ENCODE peak calls at places on chromosomes 5 and 9, in four cellular contexts. U is NCI-H1694 treated with DMSO at 0.1 percent for 48 hours; P is activated CD8-positive, alpha-beta T cell treated with anti-CD3 and anti-CD28 coated beads for 36 hours; W is stimulated activated CD8-positive, alpha-beta memory T cell treated with anti-CD3 and anti-CD28 coated beads, Interleukin-15, amount 100 ng/mL, for 1 hour. F is an unnamed sample.

GRCh38 chr9:129765764-129766317 is 13.0 kb upstream of the PTGES start:
- DNase-seq in U (no peak), P (no peak), W (no peak), F (no peak)

GRCh38 chr9:127415657-127416056 is 8.5 kb upstream of the ZNF79 start:
- DNase-seq in U (no peak), P (no peak), W (no peak), F (no peak)

GRCh38 chr9:14313378-14313940 is 482 bp downstream of the NFIB start:
- DNase-seq in U (no peak), P (no peak), W (no peak), F (peak; percentile 43)

GRCh38 chr9:85258823-85259370 is 482.9 kb downstream of the AGTPBP1 start:
- DNase-seq in U (peak; percentile 2), P (peak; percentile 39), W (no peak), F (peak; percentile 80)

GRCh38 chr9:74500584-74500924 is 3.4 kb downstream of the RORB start:
- DNase-seq in U (no peak), P (no peak), W (no peak), F (no peak)

GRCh38 chr5:35687961-35688360 is 70.3 kb downstream of the SPEF2 start:
- DNase-seq in U (no peak), P (no peak), W (no peak), F (no peak)

GRCh38 chr9:30198463-30199309 is 2185.8 kb upstream of the ACO1 start:
- DNase-seq in U (no peak), P (no peak), W (no peak), F (no peak)

GRCh38 chr5:34494111-34494755 is 161.9 kb upstream of the RAI14 start:
- DNase-seq in U (no peak), P (no peak), W (no peak), F (peak; percentile 50)

GRCh38 chr5:116605310-116606070 is 30.9 kb upstream of the SEMA6A start:
- DNase-seq in U (no peak), P (no peak), W (no peak), F (no peak)

GRCh38 chr9:110156902-110157301 is 51.1 kb downstream of the C9orf152 start:
- DNase-seq in U (no peak), P (peak; percentile 33), W (no peak), F (no peak)

GRCh38 chr9:107389617-107390071 is 99.9 kb downstream of the KLF4 start:
- DNase-seq in U (no peak), P (no peak), W (no peak), F (no peak)

GRCh38 chr5:139454568-139455290 is 7.8 kb downstream of the ECSCR start:
- DNase-seq in U (no peak), P (no peak), W (no peak), F (no peak)

GRCh38 chr5:176665517-176665916 is 18.2 kb downstream of the TSPAN17 start:
- DNase-seq in U (no peak), P (no peak), W (no peak), F (no peak)

GRCh38 chr5:172506921-172507320 is 52.6 kb upstream of the SH3PXD2B start:
- DNase-seq in U (no peak), P (no peak), W (no peak), F (no peak)

F was measured in endothelial cell of umbilical vein.